ENCODE peak calls at places on chromosomes 16 and 17, in eight cellular contexts. F is esophagus squamous epithelium; Z is sigmoid colon; B is neural progenitor cell; O is tibial nerve; R is CD8-positive, alpha-beta T cell; H is uterus; S is A673. J is an unnamed sample.

GRCh38 chr16:79261461-79261860 is 339.1 kb downstream of the MAF start:
- DNase-seq in F (no peak), Z (no peak), B (peak; percentile 79), O (no peak), R (no peak), H (no peak), S (peak; percentile 21), J (peak; percentile 44)

GRCh38 chr17:15490634-15491261 is 23.3 kb upstream of the CDRT4 start:
- DNase-seq in F (no peak), Z (peak; percentile 87), B (peak; percentile 59), O (peak; percentile 68), R (no peak), H (peak; percentile 69), S (peak; percentile 46), J (no peak)

GRCh38 chr16:75068632-75069031 is 47.9 kb downstream of the LDHD start:
- DNase-seq in F (no peak), Z (no peak), B (no peak), O (no peak), R (no peak), H (no peak), S (no peak), J (no peak)

GRCh38 chr17:63382826-63383225 is 63.3 kb downstream of the CYB561 start:
- DNase-seq in F (no peak), Z (no peak), B (no peak), O (no peak), R (no peak), H (no peak), S (no peak), J (no peak)

GRCh38 chr17:56167491-56167890 is 14.2 kb downstream of the ANKFN1 start:
- DNase-seq in F (no peak), Z (no peak), B (no peak), O (no peak), R (no peak), H (no peak), S (no peak), J (no peak)

GRCh38 chr17:56754523-56755208 is 79.1 kb downstream of the C17orf67 start:
- DNase-seq in F (no peak), Z (no peak), B (peak; percentile 27), O (no peak), R (no peak), H (no peak), S (no peak), J (no peak)

GRCh38 chr17:38752930-38753506 is 477 bp downstream of the PSMB3 start:
- DNase-seq in F (no peak), Z (no peak), B (no peak), O (no peak), R (no peak), H (peak; percentile 38), S (no peak), J (no peak)

GRCh38 chr17:42632949-42633444 is 23.5 kb downstream of the TUBG1 start:
- DNase-seq in F (no peak), Z (no peak), B (no peak), O (no peak), R (no peak), H (no peak), S (no peak), J (no peak)

GRCh38 chr16:3490911-3491629 is 4.2 kb downstream of the C16orf90 start:
- DNase-seq in F (no peak), Z (no peak), B (no peak), O (no peak), R (no peak), H (no peak), S (no peak), J (no peak)

GRCh38 chr16:74611721-74612120 is 4.8 kb upstream of the GLG1 start:
- DNase-seq in F (no peak), Z (no peak), B (no peak), O (no peak), R (no peak), H (no peak), S (no peak), J (no peak)

GRCh38 chr16:7614022-7614795 is 281.6 kb downstream of the RBFOX1 start:
- DNase-seq in F (no peak), Z (no peak), B (no peak), O (no peak), R (no peak), H (no peak), S (no peak), J (no peak)

GRCh38 chr16:2252806-2253148 is 1.4 kb upstream of the ECI1 start:
- DNase-seq in F (no peak), Z (no peak), B (no peak), O (no peak), R (no peak), H (no peak), S (no peak), J (no peak)

GRCh38 chr17:79563237-79564013 is 47.4 kb downstream of the RBFOX3 start:
- DNase-seq in F (no peak), Z (peak; percentile 19), B (no peak), O (no peak), R (no peak), H (no peak), S (no peak), J (no peak)

GRCh38 chr16:85262558-85263196 is 150.4 kb upstream of the CIBAR2 start:
- DNase-seq in F (no peak), Z (no peak), B (no peak), O (no peak), R (no peak), H (no peak), S (no peak), J (no peak)

GRCh38 chr17:297758-298157 is 54.8 kb downstream of the RPH3AL start:
- DNase-seq in F (no peak), Z (peak; percentile 63), B (no peak), O (no peak), R (no peak), H (no peak), S (no peak), J (no peak)

GRCh38 chr17:21029515-21029914 is 13.3 kb downstream of the USP22 start:
- DNase-seq in F (no peak), Z (no peak), B (no peak), O (no peak), R (no peak), H (no peak), S (no peak), J (no peak)

GRCh38 chr17:29176500-29177351 is 3.5 kb downstream of the MYO18A start:
- DNase-seq in F (no peak), Z (peak; percentile 84), B (peak; percentile 74), O (no peak), R (peak; percentile 40), H (peak; percentile 69), S (peak; percentile 49), J (no peak)

GRCh38 chr17:29169806-29170591 is 10.2 kb downstream of the MYO18A start:
- DNase-seq in F (no peak), Z (no peak), B (no peak), O (no peak), R (no peak), H (no peak), S (no peak), J (no peak)

GRCh38 chr17:29170682-29171081 is 9.5 kb downstream of the MYO18A start:
- DNase-seq in F (no peak), Z (no peak), B (no peak), O (no peak), R (no peak), H (no peak), S (no peak), J (no peak)

GRCh38 chr17:29175349-29175748 is 4.8 kb downstream of the MYO18A start:
- DNase-seq in F (no peak), Z (no peak), B (no peak), O (no peak), R (no peak), H (no peak), S (no peak), J (no peak)

GRCh38 chr17:29172589-29172988 is 7.6 kb downstream of the MYO18A start:
- DNase-seq in F (no peak), Z (no peak), B (no peak), O (no peak), R (no peak), H (no peak), S (no peak), J (no peak)
- H3K27ac ChIP-seq in F (no peak overlapping the region), Z (no peak overlapping the region), B (no peak overlapping the region), O (no peak overlapping the region), R (no peak overlapping the region), H (no peak overlapping the region), S (no peak overlapping the region), J (no peak overlapping the region)

GRCh38 chr16:31461921-31462804 is 2.9 kb downstream of the ARMC5 start:
- DNase-seq in F (no peak), Z (peak; percentile 64), B (no peak), O (no peak), R (no peak), H (peak; percentile 18), S (no peak), J (no peak)
- H3K4me1 ChIP-seq in F (peaks cover 28% of the 10 kb centered on the region), Z (no peaks in the 10 kb centered on the region), B (peaks cover 5% of the 10 kb centered on the region), O (peaks cover 10% of the 10 kb centered on the region), R (peaks cover 27% of the 10 kb centered on the region), H (peaks cover 8% of the 10 kb centered on the region), S (peaks cover 14% of the 10 kb centered on the region), J (peaks cover 24% of the 10 kb centered on the region)

GRCh38 chr16:10888320-10888937 is 11.4 kb downstream of the CIITA start:
- DNase-seq in F (no peak), Z (no peak), B (no peak), O (no peak), R (no peak), H (no peak), S (no peak), J (no peak)
- H3K27ac ChIP-seq in F (no peak overlapping the region), Z (no peak overlapping the region), B (no peak overlapping the region), O (peak overlapping the region; percentile 0), R (no peak overlapping the region), H (no peak overlapping the region), S (no peak overlapping the region), J (no peak overlapping the region)

DNA sequence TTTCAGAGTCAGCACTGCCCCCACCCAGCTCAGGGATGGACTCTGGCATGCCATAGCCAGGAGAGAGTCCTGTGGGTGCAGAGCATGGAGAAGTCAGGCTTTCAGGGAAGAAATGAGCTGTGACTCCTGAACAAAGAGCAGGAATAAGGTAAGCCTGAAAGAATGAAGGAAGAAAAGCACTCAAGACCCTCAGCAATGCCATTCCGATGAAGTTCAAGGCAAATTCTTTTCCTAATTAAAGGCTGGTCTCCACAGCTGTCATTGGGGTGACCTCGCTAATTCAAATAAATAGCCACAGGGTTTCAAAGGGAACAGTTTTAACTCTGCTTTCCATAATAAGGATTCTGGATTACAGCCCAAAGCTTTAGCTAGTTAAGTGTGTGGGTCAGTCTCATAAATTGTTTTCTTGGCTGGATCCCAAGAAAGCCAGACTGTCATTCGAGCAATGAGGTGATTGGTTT is 31.7 kb downstream of the TOM1L2 start:
- DNase-seq in F (no peak), Z (no peak), B (no peak), O (no peak), R (no peak), H (no peak), S (peak; percentile 59), J (no peak)
- H3K4me1 ChIP-seq in F (peaks cover 97% of the 10 kb centered on the region), Z (no peaks in the 10 kb centered on the region), B (peaks cover 26% of the 10 kb centered on the region), O (peaks cover 70% of the 10 kb centered on the region), R (peaks cover 15% of the 10 kb centered on the region), H (peaks cover 9% of the 10 kb centered on the region), S (peaks cover 54% of the 10 kb centered on the region), J (peaks cover 91% of the 10 kb centered on the region)

J was measured in vagina.